ENCODE peak calls at places on chromosomes 6 and 20, in six cellular contexts. D, Q, Z, F, N and R are unnamed samples.

GRCh38 chr6:150745896-150746295 is 119.6 kb upstream of the MTHFD1L start:
- DNase-seq in N (no peak), Q (no peak), Z (no peak), D (no peak), F (no peak), R (no peak)

GRCh38 chr6:29647927-29648642 is 8.8 kb upstream of the MOG start:
- DNase-seq in D (no peak), Q (peak; percentile 45), N (peak; percentile 45), F (peak; percentile 29), Z (peak; percentile 39), R (peak; percentile 41)

GRCh38 chr6:49001856-49002255 is 461.2 kb downstream of the MMUT start:
- DNase-seq in F (no peak), Z (no peak), Q (no peak), D (no peak), N (no peak), R (no peak)

GRCh38 chr6:139230421-139230840 is 61.4 kb downstream of the TXLNB start:
- DNase-seq in D (no peak), F (no peak), N (no peak), Z (no peak), Q (no peak), R (peak; percentile 52)

GRCh38 chr20:35602851-35603495 is 12.7 kb upstream of the SPAG4 start:
- DNase-seq in Z (no peak), Q (no peak), F (no peak), N (no peak), D (no peak), R (no peak)

GRCh38 chr6:27448456-27448855 is 24.4 kb downstream of the ZNF184 start:
- DNase-seq in D (no peak), F (no peak), Z (no peak), N (no peak), Q (no peak), R (no peak)

GRCh38 chr6:129498556-129498940 is 211.4 kb downstream of the ARHGAP18 start:
- DNase-seq in N (no peak), Q (no peak), Z (no peak), F (no peak), D (no peak), R (no peak)

GRCh38 chr20:63198606-63199005 is 17.3 kb downstream of the YTHDF1 start:
- DNase-seq in F (no peak), D (no peak), Z (no peak), Q (no peak), N (no peak), R (no peak)

GRCh38 chr20:21503345-21503744 is 10.5 kb downstream of the NKX2-2 start:
- DNase-seq in D (peak; percentile 60), N (no peak), Q (no peak), F (no peak), Z (no peak), R (peak; percentile 84)

GRCh38 chr6:20246107-20246506 is 33.8 kb upstream of the MBOAT1 start:
- DNase-seq in D (no peak), N (peak; percentile 46), Z (no peak), Q (no peak), F (no peak), R (no peak)
- TF ChIP-seq MYC in D (no peak), N (no peak), Z (no peak), Q (no peak), F (no peak), R (no peak)

GRCh38 chr6:74731204-74731603 is 474.6 kb downstream of the COL12A1 start:
- DNase-seq in F (peak; percentile 83), Q (no peak), N (no peak), Z (no peak), D (no peak), R (no peak)
- TF ChIP-seq MYC in F (no peak), Q (no peak), N (no peak), Z (no peak), D (no peak), R (no peak)

GRCh38 chr20:24632581-24632980 is 163.2 kb downstream of the SYNDIG1 start:
- DNase-seq in Q (no peak), D (no peak), F (no peak), Z (no peak), N (no peak), R (no peak)

GRCh38 chr20:24633521-24633920 is 164.1 kb downstream of the SYNDIG1 start:
- DNase-seq in D (no peak), F (no peak), N (no peak), Q (no peak), Z (no peak), R (no peak)

GRCh38 chr20:24636626-24637025 is 167.2 kb downstream of the SYNDIG1 start:
- DNase-seq in D (no peak), Z (no peak), Q (no peak), N (no peak), F (no peak), R (no peak)

GRCh38 chr20:24633026-24633425 is 163.6 kb downstream of the SYNDIG1 start:
- DNase-seq in N (no peak), Z (no peak), D (no peak), Q (no peak), F (no peak), R (no peak)

GRCh38 chr20:24634855-24635254 is 165.4 kb downstream of the SYNDIG1 start:
- DNase-seq in Q (peak; percentile 94), N (peak; percentile 68), F (no peak), D (no peak), Z (peak; percentile 42), R (peak; percentile 82)
- TF ChIP-seq MYC in Q (no peak), N (no peak), F (no peak), D (no peak), Z (no peak), R (no peak)

DNA sequence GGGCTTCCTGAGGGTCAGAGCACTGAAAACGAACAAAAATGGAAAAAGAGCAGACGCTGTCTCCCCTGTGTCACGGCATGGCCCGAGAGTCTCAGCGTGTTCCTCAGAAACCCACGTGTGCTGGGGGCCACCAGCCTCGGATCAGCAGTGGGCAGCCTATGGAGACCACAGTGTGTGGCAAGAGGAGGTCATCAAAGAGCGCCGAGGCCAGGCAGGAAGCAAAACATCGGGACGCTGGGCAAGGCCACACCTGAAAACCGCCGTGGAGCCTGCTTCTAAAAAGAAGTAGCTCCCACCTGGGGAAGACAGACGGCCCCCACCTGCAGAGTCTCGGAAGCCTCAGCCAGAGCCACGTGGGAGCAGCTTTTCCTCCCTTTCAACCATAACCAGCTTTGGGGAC is 135.1 kb upstream of the THBS2 start:
- DNase-seq in F (no peak), Q (no peak), D (no peak), Z (no peak), N (no peak), R (no peak)
- TF ChIP-seq MYC in F (no peak), Q (no peak), D (no peak), Z (no peak), N (no peak), R (no peak)